ENCODE peak calls at places on chromosomes 12 and 14, in seven cellular contexts. One of them, this sample, is unnamed.

GRCh38 chr14:75561013-75561432 is 17.4 kb upstream of the FLVCR2 start:
- DNase-seq in endothelial cell of umbilical vein: peak; percentile 76
- DNase-seq in AG04450: no peak
- DNase-seq in esophagus squamous epithelium: no peak
- DNase-seq in tibial artery: peak; percentile 81
- DNase-seq in cardiac muscle cell: peak; percentile 83
- DNase-seq in right lobe of liver: peak; percentile 82
- DNase-seq in this sample: no peak

GRCh38 chr12:25051583-25052190 is 102.8 kb upstream of the BCAT1 start:
- DNase-seq in endothelial cell of umbilical vein: no peak
- DNase-seq in AG04450: no peak
- DNase-seq in esophagus squamous epithelium: no peak
- DNase-seq in tibial artery: no peak
- DNase-seq in cardiac muscle cell: no peak
- DNase-seq in right lobe of liver: no peak
- DNase-seq in this sample: no peak

GRCh38 chr12:132127041-132127440 is 17.1 kb downstream of the DDX51 start:
- DNase-seq in endothelial cell of umbilical vein: no peak
- DNase-seq in AG04450: no peak
- DNase-seq in esophagus squamous epithelium: no peak
- DNase-seq in tibial artery: peak; percentile 32
- DNase-seq in cardiac muscle cell: no peak
- DNase-seq in right lobe of liver: no peak
- DNase-seq in this sample: no peak

GRCh38 chr14:74685054-74685453 is 27.8 kb downstream of the AREL1 start:
- DNase-seq in endothelial cell of umbilical vein: no peak
- DNase-seq in AG04450: no peak
- DNase-seq in esophagus squamous epithelium: no peak
- DNase-seq in tibial artery: no peak
- DNase-seq in cardiac muscle cell: no peak
- DNase-seq in right lobe of liver: no peak
- DNase-seq in this sample: no peak

GRCh38 chr14:54219281-54220121 is 177.3 kb upstream of the CDKN3 start:
- DNase-seq in endothelial cell of umbilical vein: no peak
- DNase-seq in AG04450: no peak
- DNase-seq in esophagus squamous epithelium: no peak
- DNase-seq in tibial artery: no peak
- DNase-seq in cardiac muscle cell: no peak
- DNase-seq in right lobe of liver: no peak
- DNase-seq in this sample: no peak

GRCh38 chr12:106118-106561 is 39.6 kb downstream of the IQSEC3 start:
- DNase-seq in endothelial cell of umbilical vein: no peak
- DNase-seq in AG04450: no peak
- DNase-seq in esophagus squamous epithelium: no peak
- DNase-seq in tibial artery: peak; percentile 53
- DNase-seq in cardiac muscle cell: no peak
- DNase-seq in right lobe of liver: no peak
- DNase-seq in this sample: no peak

GRCh38 chr12:24222968-24223367 is 273.5 kb upstream of the SOX5 start:
- DNase-seq in endothelial cell of umbilical vein: peak; percentile 10
- DNase-seq in AG04450: peak; percentile 45
- DNase-seq in esophagus squamous epithelium: no peak
- DNase-seq in tibial artery: no peak
- DNase-seq in cardiac muscle cell: peak; percentile 81
- DNase-seq in right lobe of liver: no peak
- DNase-seq in this sample: no peak

GRCh38 chr12:52581481-52581880 is 7.8 kb upstream of the KRT74 start:
- DNase-seq in endothelial cell of umbilical vein: no peak
- DNase-seq in AG04450: no peak
- DNase-seq in esophagus squamous epithelium: no peak
- DNase-seq in tibial artery: peak; percentile 11
- DNase-seq in cardiac muscle cell: peak; percentile 52
- DNase-seq in right lobe of liver: no peak
- DNase-seq in this sample: no peak

GRCh38 chr12:104488383-104488782 is 31.6 kb downstream of the CHST11 start:
- DNase-seq in endothelial cell of umbilical vein: no peak
- DNase-seq in AG04450: no peak
- DNase-seq in esophagus squamous epithelium: no peak
- DNase-seq in tibial artery: no peak
- DNase-seq in cardiac muscle cell: no peak
- DNase-seq in right lobe of liver: no peak
- DNase-seq in this sample: no peak

GRCh38 chr12:101127521-101128219 is 82.4 kb downstream of the SLC5A8 start:
- DNase-seq in endothelial cell of umbilical vein: no peak
- DNase-seq in AG04450: peak; percentile 60
- DNase-seq in esophagus squamous epithelium: no peak
- DNase-seq in tibial artery: no peak
- DNase-seq in cardiac muscle cell: peak; percentile 1
- DNase-seq in right lobe of liver: no peak
- DNase-seq in this sample: no peak

GRCh38 chr14:73725116-73726024 is 11.2 kb upstream of the PNMA1 start:
- DNase-seq in endothelial cell of umbilical vein: no peak
- DNase-seq in AG04450: no peak
- DNase-seq in esophagus squamous epithelium: no peak
- DNase-seq in tibial artery: peak; percentile 71
- DNase-seq in cardiac muscle cell: peak; percentile 65
- DNase-seq in right lobe of liver: no peak
- DNase-seq in this sample: peak; percentile 71

GRCh38 chr14:100435459-100435858 is 112.3 kb downstream of the SLC25A47 start:
- DNase-seq in endothelial cell of umbilical vein: no peak
- DNase-seq in AG04450: no peak
- DNase-seq in esophagus squamous epithelium: no peak
- DNase-seq in tibial artery: no peak
- DNase-seq in cardiac muscle cell: no peak
- DNase-seq in right lobe of liver: no peak
- DNase-seq in this sample: no peak

GRCh38 chr14:106883218-106883692 is 1356.9 kb downstream of the TMEM121 start:
- DNase-seq in endothelial cell of umbilical vein: no peak
- DNase-seq in AG04450: no peak
- DNase-seq in esophagus squamous epithelium: no peak
- DNase-seq in tibial artery: peak; percentile 67
- DNase-seq in cardiac muscle cell: no peak
- DNase-seq in right lobe of liver: no peak
- DNase-seq in this sample: peak; percentile 71

GRCh38 chr14:59161571-59162175 is 26.8 kb upstream of the DAAM1 start:
- DNase-seq in endothelial cell of umbilical vein: peak; percentile 37
- DNase-seq in AG04450: peak; percentile 33
- DNase-seq in esophagus squamous epithelium: no peak
- DNase-seq in tibial artery: peak; percentile 68
- DNase-seq in cardiac muscle cell: peak; percentile 92
- DNase-seq in right lobe of liver: no peak
- DNase-seq in this sample: peak; percentile 9

GRCh38 chr12:51961834-51962233 is 10.3 kb downstream of the ACVR1B start:
- DNase-seq in endothelial cell of umbilical vein: peak; percentile 53
- DNase-seq in AG04450: no peak
- DNase-seq in esophagus squamous epithelium: no peak
- DNase-seq in tibial artery: no peak
- DNase-seq in cardiac muscle cell: no peak
- DNase-seq in right lobe of liver: no peak
- DNase-seq in this sample: no peak

GRCh38 chr14:96042218-96042930 is 3.2 kb downstream of the C14orf132 start:
- DNase-seq in endothelial cell of umbilical vein: no peak
- DNase-seq in AG04450: peak; percentile 52
- DNase-seq in esophagus squamous epithelium: no peak
- DNase-seq in tibial artery: peak; percentile 33
- DNase-seq in cardiac muscle cell: peak; percentile 44
- DNase-seq in right lobe of liver: no peak
- DNase-seq in this sample: no peak

GRCh38 chr12:95764848-95765247 is 25.7 kb downstream of the NTN4 start:
- DNase-seq in endothelial cell of umbilical vein: no peak
- DNase-seq in AG04450: no peak
- DNase-seq in esophagus squamous epithelium: no peak
- DNase-seq in tibial artery: no peak
- DNase-seq in cardiac muscle cell: no peak
- DNase-seq in right lobe of liver: no peak
- DNase-seq in this sample: no peak

GRCh38 chr12:78759387-78759786 is 105.2 kb upstream of the SYT1 start:
- DNase-seq in endothelial cell of umbilical vein: peak; percentile 75
- DNase-seq in AG04450: peak; percentile 3
- DNase-seq in esophagus squamous epithelium: no peak
- DNase-seq in tibial artery: no peak
- DNase-seq in cardiac muscle cell: peak; percentile 89
- DNase-seq in right lobe of liver: no peak
- DNase-seq in this sample: no peak

GRCh38 chr12:50241178-50241577 is 42.1 kb downstream of the LIMA1 start:
- DNase-seq in endothelial cell of umbilical vein: no peak
- DNase-seq in AG04450: no peak
- DNase-seq in esophagus squamous epithelium: no peak
- DNase-seq in tibial artery: no peak
- DNase-seq in cardiac muscle cell: no peak
- DNase-seq in right lobe of liver: no peak
- DNase-seq in this sample: no peak

GRCh38 chr14:56659964-56660551 is 80.5 kb downstream of the TMEM260 start:
- DNase-seq in endothelial cell of umbilical vein: peak; percentile 61
- DNase-seq in AG04450: peak; percentile 1
- DNase-seq in esophagus squamous epithelium: no peak
- DNase-seq in tibial artery: no peak
- DNase-seq in cardiac muscle cell: peak; percentile 60
- DNase-seq in right lobe of liver: no peak
- DNase-seq in this sample: no peak

GRCh38 chr12:12736759-12737676 is 19.9 kb downstream of the CDKN1B start:
- DNase-seq in endothelial cell of umbilical vein: peak; percentile 67
- DNase-seq in AG04450: no peak
- DNase-seq in esophagus squamous epithelium: no peak
- DNase-seq in tibial artery: no peak
- DNase-seq in cardiac muscle cell: peak; percentile 60
- DNase-seq in right lobe of liver: no peak
- DNase-seq in this sample: no peak

GRCh38 chr14:74952697-74953484 is 2.5 kb downstream of the PGF start:
- DNase-seq in endothelial cell of umbilical vein: no peak
- DNase-seq in AG04450: no peak
- DNase-seq in esophagus squamous epithelium: no peak
- DNase-seq in tibial artery: no peak
- DNase-seq in cardiac muscle cell: no peak
- DNase-seq in right lobe of liver: no peak
- DNase-seq in this sample: no peak

GRCh38 chr12:131014343-131014742 is 60.6 kb downstream of the ADGRD1 start:
- DNase-seq in endothelial cell of umbilical vein: no peak
- DNase-seq in AG04450: no peak
- DNase-seq in esophagus squamous epithelium: no peak
- DNase-seq in tibial artery: no peak
- DNase-seq in cardiac muscle cell: no peak
- DNase-seq in right lobe of liver: no peak
- DNase-seq in this sample: no peak

GRCh38 chr14:90399541-90400444 is 3.0 kb downstream of the CALM1 start:
- DNase-seq in endothelial cell of umbilical vein: peak; percentile 95
- DNase-seq in AG04450: peak; percentile 61
- DNase-seq in esophagus squamous epithelium: peak; percentile 71
- DNase-seq in tibial artery: peak; percentile 95
- DNase-seq in cardiac muscle cell: peak; percentile 93
- DNase-seq in right lobe of liver: peak; percentile 89
- DNase-seq in this sample: peak; percentile 68
- H3K4me3 ChIP-seq in endothelial cell of umbilical vein: no peak overlapping the region
- H3K4me3 ChIP-seq in AG04450: peak overlapping the region; percentile 97
- H3K4me3 ChIP-seq in esophagus squamous epithelium: peak overlapping the region; percentile 87
- H3K4me3 ChIP-seq in tibial artery: peak overlapping the region; percentile 74
- H3K4me3 ChIP-seq in cardiac muscle cell: no peak overlapping the region
- H3K4me3 ChIP-seq in right lobe of liver: no peak overlapping the region
- H3K4me3 ChIP-seq in this sample: peak overlapping the region; percentile 94

GRCh38 chr12:94171595-94171930 is 23.2 kb downstream of the PLXNC1 start:
- DNase-seq in endothelial cell of umbilical vein: no peak
- DNase-seq in AG04450: no peak
- DNase-seq in esophagus squamous epithelium: no peak
- DNase-seq in tibial artery: no peak
- DNase-seq in cardiac muscle cell: peak; percentile 57
- DNase-seq in right lobe of liver: no peak
- DNase-seq in this sample: no peak
- H3K27me3 ChIP-seq in endothelial cell of umbilical vein: peaks cover 9% of the 10 kb centered on the region
- H3K27me3 ChIP-seq in AG04450: peaks cover 7% of the 10 kb centered on the region
- H3K27me3 ChIP-seq in esophagus squamous epithelium: no peaks in the 10 kb centered on the region
- H3K27me3 ChIP-seq in tibial artery: no peaks in the 10 kb centered on the region
- H3K27me3 ChIP-seq in cardiac muscle cell: peaks cover 6% of the 10 kb centered on the region
- H3K27me3 ChIP-seq in right lobe of liver: no peaks in the 10 kb centered on the region
- H3K27me3 ChIP-seq in this sample: no peaks in the 10 kb centered on the region

GRCh38 chr14:102084931-102085330 is 1.9 kb downstream of the HSP90AA1 start:
- DNase-seq in endothelial cell of umbilical vein: no peak
- DNase-seq in AG04450: no peak
- DNase-seq in esophagus squamous epithelium: no peak
- DNase-seq in tibial artery: no peak
- DNase-seq in cardiac muscle cell: no peak
- DNase-seq in right lobe of liver: no peak
- DNase-seq in this sample: no peak
- H3K4me3 ChIP-seq in endothelial cell of umbilical vein: peak overlapping the region; percentile 96
- H3K4me3 ChIP-seq in AG04450: peak overlapping the region; percentile 83
- H3K4me3 ChIP-seq in esophagus squamous epithelium: no peak overlapping the region
- H3K4me3 ChIP-seq in tibial artery: no peak overlapping the region
- H3K4me3 ChIP-seq in cardiac muscle cell: peak overlapping the region; percentile 85
- H3K4me3 ChIP-seq in right lobe of liver: no peak overlapping the region
- H3K4me3 ChIP-seq in this sample: peak overlapping the region; percentile 97

GRCh38 chr14:99234982-99235491 is 37.0 kb downstream of the BCL11B start:
- DNase-seq in endothelial cell of umbilical vein: no peak
- DNase-seq in AG04450: no peak
- DNase-seq in esophagus squamous epithelium: no peak
- DNase-seq in tibial artery: no peak
- DNase-seq in cardiac muscle cell: no peak
- DNase-seq in right lobe of liver: no peak
- DNase-seq in this sample: no peak

GRCh38 chr14:99234366-99234765 is 37.6 kb downstream of the BCL11B start:
- DNase-seq in endothelial cell of umbilical vein: no peak
- DNase-seq in AG04450: no peak
- DNase-seq in esophagus squamous epithelium: no peak
- DNase-seq in tibial artery: no peak
- DNase-seq in cardiac muscle cell: no peak
- DNase-seq in right lobe of liver: no peak
- DNase-seq in this sample: no peak

GRCh38 chr14:99232406-99233214 is 39.4 kb downstream of the BCL11B start:
- DNase-seq in endothelial cell of umbilical vein: no peak
- DNase-seq in AG04450: no peak
- DNase-seq in esophagus squamous epithelium: no peak
- DNase-seq in tibial artery: no peak
- DNase-seq in cardiac muscle cell: no peak
- DNase-seq in right lobe of liver: no peak
- DNase-seq in this sample: no peak

GRCh38 chr14:99231850-99232401 is 40.1 kb downstream of the BCL11B start:
- DNase-seq in endothelial cell of umbilical vein: no peak
- DNase-seq in AG04450: no peak
- DNase-seq in esophagus squamous epithelium: no peak
- DNase-seq in tibial artery: no peak
- DNase-seq in cardiac muscle cell: no peak
- DNase-seq in right lobe of liver: no peak
- DNase-seq in this sample: no peak

DNA sequence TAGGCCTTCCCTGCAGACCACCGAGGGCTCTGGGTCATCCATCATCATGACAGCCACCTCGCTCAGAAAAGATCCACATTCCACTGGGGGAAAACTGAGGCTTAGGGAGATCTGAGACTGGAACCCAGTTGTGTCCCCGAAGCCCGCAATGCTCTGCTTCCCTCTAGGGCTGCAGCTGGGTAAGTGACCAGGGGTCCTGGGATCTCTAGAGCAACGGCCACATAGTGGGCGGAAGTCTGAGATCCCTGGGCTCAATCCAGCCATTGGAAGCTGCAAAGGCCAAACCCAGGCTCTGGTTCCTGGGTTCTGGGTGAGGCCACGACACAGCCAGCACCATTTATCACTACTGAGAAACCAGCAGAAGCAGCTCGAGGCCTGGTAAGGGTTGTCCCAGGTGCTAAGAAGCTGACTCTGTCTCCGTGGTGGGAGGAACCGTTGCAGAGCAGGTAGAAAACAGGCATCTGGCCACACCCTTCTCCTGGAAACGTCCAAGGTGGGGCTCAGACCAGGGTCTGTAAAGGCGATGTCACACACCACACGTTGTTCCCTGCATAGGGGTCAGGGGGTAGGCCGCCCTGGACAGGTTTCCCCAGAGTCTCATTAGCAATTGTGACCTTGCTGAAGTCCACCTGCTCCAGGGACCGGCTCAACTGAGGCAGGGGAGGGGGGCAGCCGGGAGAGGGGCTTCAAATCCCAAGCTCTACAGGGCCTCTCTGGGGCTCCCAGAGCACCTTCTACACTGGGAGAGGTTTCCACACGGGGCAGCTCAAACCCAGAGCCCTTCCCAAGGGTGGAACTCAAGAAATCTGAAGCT is 38.6 kb downstream of the BCL11B start:
- DNase-seq in endothelial cell of umbilical vein: no peak
- DNase-seq in AG04450: no peak
- DNase-seq in esophagus squamous epithelium: no peak
- DNase-seq in tibial artery: no peak
- DNase-seq in cardiac muscle cell: no peak
- DNase-seq in right lobe of liver: no peak
- DNase-seq in this sample: no peak
- H3K27me3 ChIP-seq in endothelial cell of umbilical vein: no peaks in the 10 kb centered on the region
- H3K27me3 ChIP-seq in AG04450: no peaks in the 10 kb centered on the region
- H3K27me3 ChIP-seq in esophagus squamous epithelium: no peaks in the 10 kb centered on the region
- H3K27me3 ChIP-seq in tibial artery: no peaks in the 10 kb centered on the region
- H3K27me3 ChIP-seq in cardiac muscle cell: no peaks in the 10 kb centered on the region
- H3K27me3 ChIP-seq in right lobe of liver: no peaks in the 10 kb centered on the region
- H3K27me3 ChIP-seq in this sample: no peaks in the 10 kb centered on the region